ENCODE peak calls at places on chromosomes 2 and 18, in five cellular contexts. Q is colonic mucosa, U is lower lobe of right lung, B is left ventricle myocardium inferior, D is body of pancreas. N is an unnamed sample. For H3K27me3, the result is how much of the 10 kb centered on the place peaks cover.

GRCh38 chr2:64268330-64268729 is 124.1 kb upstream of the PELI1 start:
- DNase-seq in Q (no peak), U (no peak), B (no peak), D (no peak), N (no peak)

GRCh38 chr18:45793295-45793965 is 32.0 kb upstream of the SIGLEC15 start:
- DNase-seq in Q (no peak), U (no peak), B (no peak), D (no peak), N (no peak)

GRCh38 chr2:197088694-197089093 is 162.2 kb upstream of the PGAP1 start:
- DNase-seq in Q (no peak), U (no peak), B (no peak), D (no peak), N (no peak)

GRCh38 chr18:52995875-52996274 is 655.9 kb downstream of the DCC start:
- DNase-seq in Q (no peak), U (no peak), B (no peak), D (no peak), N (no peak)

GRCh38 chr2:28394997-28395333 is 2.3 kb downstream of the FOSL2 start:
- DNase-seq in Q (no peak), U (no peak), B (no peak), D (no peak), N (no peak)

GRCh38 chr2:192246297-192246696 is 51.6 kb upstream of the TMEFF2 start:
- DNase-seq in Q (no peak), U (no peak), B (no peak), D (no peak), N (no peak)

GRCh38 chr2:157497603-157498314 is 53.9 kb upstream of the CYTIP start:
- DNase-seq in Q (no peak), U (no peak), B (no peak), D (no peak), N (no peak)

GRCh38 chr2:106944220-106944619 is 58.3 kb upstream of the ST6GAL2 start:
- DNase-seq in Q (no peak), U (no peak), B (no peak), D (no peak), N (no peak)

GRCh38 chr18:58390399-58390798 is 238.5 kb downstream of the ALPK2 start:
- DNase-seq in Q (no peak), U (no peak), B (no peak), D (no peak), N (no peak)

GRCh38 chr2:3631851-3632659 is 25.9 kb upstream of the ALLC start:
- DNase-seq in Q (no peak), U (no peak), B (no peak), D (no peak), N (no peak)

GRCh38 chr2:178825183-178825582 is 18.0 kb upstream of the TTN start:
- DNase-seq in Q (no peak), U (no peak), B (no peak), D (no peak), N (no peak)

GRCh38 chr2:43950383-43951008 is 45.3 kb downstream of the LRPPRC start:
- DNase-seq in Q (no peak), U (no peak), B (no peak), D (no peak), N (no peak)

GRCh38 chr18:63603772-63604171 is 16.6 kb downstream of the SERPINB13 start:
- DNase-seq in Q (no peak), U (no peak), B (no peak), D (no peak), N (no peak)

GRCh38 chr2:236625156-236625690 is 55.6 kb downstream of the ACKR3 start:
- DNase-seq in Q (no peak), U (no peak), B (no peak), D (no peak), N (no peak)

GRCh38 chr2:24659862-24660261 is 133.3 kb downstream of the PTRHD1 start:
- DNase-seq in Q (no peak), U (no peak), B (no peak), D (no peak), N (no peak)

GRCh38 chr2:39188958-39189499 is 54.7 kb downstream of the CDKL4 start:
- DNase-seq in Q (no peak), U (no peak), B (no peak), D (no peak), N (no peak)

GRCh38 chr2:241561811-241562210 is 3.3 kb downstream of the BOK start:
- DNase-seq in Q (peak), U (peak), B (no peak), D (peak), N (no peak)

GRCh38 chr18:46213295-46213694 is 109.1 kb downstream of the HAUS1 start:
- DNase-seq in Q (no peak), U (no peak), B (no peak), D (no peak), N (no peak)

GRCh38 chr2:151287513-151288250 is 1.8 kb downstream of the NMI start:
- DNase-seq in Q (no peak), U (no peak), B (no peak), D (no peak), N (no peak)

GRCh38 chr18:58502628-58503027 is 126.3 kb downstream of the ALPK2 start:
- DNase-seq in Q (peak), U (no peak), B (no peak), D (peak), N (no peak)

GRCh38 chr2:235577404-235578330 is 83.8 kb downstream of the AGAP1 start:
- DNase-seq in Q (no peak), U (no peak), B (peak), D (peak), N (no peak)

GRCh38 chr2:33123216-33123615 is 176.5 kb downstream of the LTBP1 start:
- DNase-seq in Q (no peak), U (no peak), B (no peak), D (no peak), N (no peak)

GRCh38 chr2:33129261-33129660 is 182.5 kb downstream of the LTBP1 start:
- DNase-seq in Q (no peak), U (no peak), B (no peak), D (no peak), N (no peak)

GRCh38 chr2:33129661-33130447 is 183.1 kb downstream of the LTBP1 start:
- DNase-seq in Q (no peak), U (no peak), B (no peak), D (no peak), N (no peak)

GRCh38 chr2:33126973-33127372 is 180.2 kb downstream of the LTBP1 start:
- DNase-seq in Q (no peak), U (no peak), B (no peak), D (no peak), N (no peak)

GRCh38 chr2:33126552-33126951 is 179.8 kb downstream of the LTBP1 start:
- DNase-seq in Q (no peak), U (no peak), B (no peak), D (no peak), N (no peak)
- H3K27ac ChIP-seq in Q (no peak), U (no peak), B (no peak), D (no peak), N (no peak)

GRCh38 chr2:110896226-110896625 is 163.9 kb downstream of the ACOXL start:
- DNase-seq in Q (no peak), U (no peak), B (no peak), D (no peak), N (no peak)
- H3K27me3 ChIP-seq in Q (under half), U (under half), B (under half), D (under half), N (under half)

DNA sequence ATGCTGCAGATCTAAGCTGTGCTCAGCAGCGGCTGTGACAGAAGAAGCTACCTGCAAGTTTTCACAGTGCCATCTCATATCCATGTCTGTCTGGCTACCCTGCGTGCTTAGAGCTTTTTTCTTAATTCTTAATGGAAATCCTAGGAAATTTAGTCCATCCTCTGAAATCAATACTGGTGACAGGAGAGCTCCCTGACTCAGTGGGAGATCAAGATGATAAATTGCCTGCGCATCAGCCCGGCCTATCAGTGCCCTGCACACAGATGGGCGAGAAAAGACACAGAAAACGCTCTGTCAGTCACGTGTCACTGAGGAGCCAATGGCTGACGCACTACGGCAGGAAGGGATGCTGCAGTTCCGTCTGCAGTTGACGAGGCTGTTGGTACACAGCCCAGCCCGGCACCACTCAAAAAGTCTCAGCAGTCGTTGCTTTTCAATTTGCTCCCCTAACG is 819.6 kb upstream of the FSHR start:
- DNase-seq in Q (peak), U (peak), B (peak), D (peak), N (peak)
- H3K4me3 ChIP-seq in Q (no peak), U (peak), B (peak), D (no peak), N (no peak)

GRCh38 chr2:202221873-202222272 is 16.5 kb downstream of the SUMO1 start:
- DNase-seq in Q (no peak), U (no peak), B (no peak), D (no peak), N (no peak)
- H3K27ac ChIP-seq in Q (no peak), U (no peak), B (no peak), D (no peak), N (no peak)

N was measured in iPS DF 6.9.